ENCODE peak calls at places on chromosomes 12 and 14, in four cellular contexts. One of them, this sample, is unnamed.

GRCh38 chr14:72023128-72024042 is 91.2 kb downstream of the RGS6 start:
- DNase-seq in adrenal gland: no peak
- DNase-seq in upper lobe of right lung: no peak
- DNase-seq in A549: no peak
- DNase-seq in this sample: no peak

GRCh38 chr12:112314981-112315380 is 67.2 kb downstream of the HECTD4 start:
- DNase-seq in A549: no peak
- DNase-seq in adrenal gland: no peak
- DNase-seq in upper lobe of right lung: no peak
- DNase-seq in this sample: no peak

GRCh38 chr14:61025239-61026223 is 44.5 kb downstream of the SLC38A6 start:
- DNase-seq in adrenal gland: peak; percentile 85
- DNase-seq in upper lobe of right lung: no peak
- DNase-seq in A549: peak; percentile 76
- DNase-seq in this sample: peak; percentile 46

GRCh38 chr14:100567009-100567876 is 20.0 kb downstream of the BEGAIN start:
- DNase-seq in A549: no peak
- DNase-seq in adrenal gland: no peak
- DNase-seq in upper lobe of right lung: no peak
- DNase-seq in this sample: no peak

GRCh38 chr12:129949652-129950051 is 45.8 kb upstream of the TMEM132D start:
- DNase-seq in upper lobe of right lung: no peak
- DNase-seq in A549: no peak
- DNase-seq in adrenal gland: no peak
- DNase-seq in this sample: no peak

GRCh38 chr12:11953523-11953922 is 117.2 kb upstream of the BCL2L14 start:
- DNase-seq in upper lobe of right lung: no peak
- DNase-seq in A549: no peak
- DNase-seq in adrenal gland: no peak
- DNase-seq in this sample: no peak

GRCh38 chr12:1877169-1877878 is 41.1 kb downstream of the CACNA2D4 start:
- DNase-seq in upper lobe of right lung: no peak
- DNase-seq in adrenal gland: no peak
- DNase-seq in A549: no peak
- DNase-seq in this sample: no peak

GRCh38 chr12:70852416-70853150 is 68.0 kb downstream of the PTPRR start:
- DNase-seq in upper lobe of right lung: no peak
- DNase-seq in adrenal gland: no peak
- DNase-seq in A549: no peak
- DNase-seq in this sample: no peak

GRCh38 chr12:132245521-132246101 is 83.8 kb downstream of the GALNT9 start:
- DNase-seq in A549: no peak
- DNase-seq in upper lobe of right lung: peak; percentile 60
- DNase-seq in adrenal gland: no peak
- DNase-seq in this sample: peak; percentile 70

GRCh38 chr12:14514946-14515345 is 52.7 kb downstream of the PLBD1 start:
- DNase-seq in upper lobe of right lung: no peak
- DNase-seq in A549: no peak
- DNase-seq in adrenal gland: no peak
- DNase-seq in this sample: no peak

DNA sequence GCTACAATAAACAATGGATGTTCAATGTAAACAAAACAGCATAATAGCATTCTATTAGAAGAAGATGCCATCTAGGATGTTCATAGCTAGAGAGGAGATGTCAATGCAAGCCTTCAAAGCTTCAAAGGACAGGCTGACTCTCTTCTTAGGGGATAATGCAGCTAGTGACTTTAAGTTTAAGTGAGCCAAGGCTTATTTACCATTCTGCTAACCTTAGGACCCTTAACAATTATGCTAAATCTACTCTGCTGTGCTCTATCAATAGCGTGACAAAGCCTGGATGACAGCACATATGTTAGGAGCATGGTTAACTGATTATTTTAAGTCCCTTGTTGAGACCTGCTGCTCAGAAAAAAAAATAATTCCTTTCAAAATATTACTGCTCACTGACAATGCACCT is 106.0 kb upstream of the SSTR1 start:
- DNase-seq in upper lobe of right lung: no peak
- DNase-seq in adrenal gland: no peak
- DNase-seq in A549: no peak
- DNase-seq in this sample: no peak
- H3K4me1 ChIP-seq in upper lobe of right lung: no peaks in the 10 kb centered on the region
- H3K4me1 ChIP-seq in adrenal gland: no peaks in the 10 kb centered on the region
- H3K4me1 ChIP-seq in A549: no peaks in the 10 kb centered on the region
- H3K4me1 ChIP-seq in this sample: no peaks in the 10 kb centered on the region

DNA sequence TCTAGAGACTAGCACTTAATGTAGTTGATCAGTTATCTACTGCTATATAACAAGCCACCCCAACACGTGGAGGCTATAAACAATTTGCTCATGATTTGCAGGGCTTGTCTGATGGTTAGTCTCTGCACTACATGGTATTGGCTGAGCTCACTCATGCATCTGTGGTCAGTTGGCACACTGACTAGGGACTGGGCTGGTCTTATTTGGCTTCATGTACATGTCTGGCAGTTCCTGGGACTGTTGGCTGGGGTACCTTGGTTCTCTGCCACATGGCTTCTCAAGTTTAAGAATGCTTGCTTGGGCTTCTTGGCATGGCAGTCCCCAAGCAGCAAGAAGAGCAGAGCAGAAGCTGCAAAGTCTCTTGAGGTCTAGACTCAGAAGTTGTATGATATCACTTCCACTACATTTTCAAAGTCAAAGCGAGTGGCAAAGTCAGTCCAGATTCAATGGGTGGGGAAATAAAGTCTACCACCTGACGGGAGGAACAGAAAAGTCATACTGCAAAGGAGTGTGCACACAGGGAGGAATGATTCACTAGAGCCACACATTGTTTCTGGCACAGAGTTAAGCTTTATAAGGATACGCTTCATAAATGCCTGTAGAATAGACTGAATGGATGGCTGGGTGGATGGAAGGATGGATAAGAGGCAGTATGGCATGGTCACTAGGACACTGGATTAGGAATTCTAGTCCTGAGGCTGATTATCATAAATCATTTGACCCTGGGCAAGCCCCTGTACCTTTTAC is 44.8 kb upstream of the PTHLH start:
- DNase-seq in A549: no peak
- DNase-seq in adrenal gland: no peak
- DNase-seq in upper lobe of right lung: no peak
- DNase-seq in this sample: no peak
- H3K27ac ChIP-seq in A549: no peak overlapping the region
- H3K27ac ChIP-seq in adrenal gland: no peak overlapping the region
- H3K27ac ChIP-seq in upper lobe of right lung: no peak overlapping the region
- H3K27ac ChIP-seq in this sample: no peak overlapping the region

GRCh38 chr14:50714452-50715073 is 46.5 kb upstream of the SAV1 start:
- DNase-seq in upper lobe of right lung: no peak
- DNase-seq in A549: peak; percentile 13
- DNase-seq in adrenal gland: no peak
- DNase-seq in this sample: no peak
- TF ChIP-seq CTCF in upper lobe of right lung: peak; percentile 41
- TF ChIP-seq CTCF in A549: peak; percentile 26
- TF ChIP-seq CTCF in adrenal gland: peak; percentile 44
- TF ChIP-seq CTCF in this sample: peak; percentile 46

GRCh38 chr12:15928345-15928744 is 17.2 kb downstream of the DERA start:
- DNase-seq in upper lobe of right lung: no peak
- DNase-seq in A549: peak; percentile 42
- DNase-seq in adrenal gland: no peak
- DNase-seq in this sample: no peak
- H3K4me1 ChIP-seq in upper lobe of right lung: peaks cover 4% of the 10 kb centered on the region
- H3K4me1 ChIP-seq in A549: peaks cover 20% of the 10 kb centered on the region
- H3K4me1 ChIP-seq in adrenal gland: peaks cover 9% of the 10 kb centered on the region
- H3K4me1 ChIP-seq in this sample: peaks cover 11% of the 10 kb centered on the region

GRCh38 chr14:22896760-22897159 is 13.7 kb downstream of the REM2 start:
- DNase-seq in upper lobe of right lung: no peak
- DNase-seq in A549: no peak
- DNase-seq in adrenal gland: no peak
- DNase-seq in this sample: no peak

GRCh38 chr14:22896351-22896750 is 13.3 kb downstream of the REM2 start:
- DNase-seq in adrenal gland: no peak
- DNase-seq in upper lobe of right lung: no peak
- DNase-seq in A549: no peak
- DNase-seq in this sample: no peak

GRCh38 chr14:22900088-22900799 is 17.2 kb downstream of the REM2 start:
- DNase-seq in adrenal gland: no peak
- DNase-seq in upper lobe of right lung: no peak
- DNase-seq in A549: peak; percentile 81
- DNase-seq in this sample: no peak

GRCh38 chr14:22897357-22897756 is 14.3 kb downstream of the REM2 start:
- DNase-seq in upper lobe of right lung: no peak
- DNase-seq in adrenal gland: no peak
- DNase-seq in A549: no peak
- DNase-seq in this sample: no peak

GRCh38 chr14:22898302-22898894 is 15.4 kb downstream of the REM2 start:
- DNase-seq in adrenal gland: no peak
- DNase-seq in A549: peak; percentile 24
- DNase-seq in upper lobe of right lung: no peak
- DNase-seq in this sample: no peak
- H3K27ac ChIP-seq in adrenal gland: peak overlapping the region; percentile 8
- H3K27ac ChIP-seq in A549: no peak overlapping the region
- H3K27ac ChIP-seq in upper lobe of right lung: no peak overlapping the region
- H3K27ac ChIP-seq in this sample: no peak overlapping the region

This sample was measured in kidney.